ENCODE peak calls at places on chromosomes 5 and 9, in four cellular contexts. A is stomach, F is uterus, B is nephron progenitor cell. H is an unnamed sample.

GRCh38 chr9:120366646-120367019 is 213.3 kb downstream of the CDK5RAP2 start:
- DNase-seq in A (no peak), B (no peak), F (no peak), H (peak)

GRCh38 chr9:99488109-99489042 is 266.3 kb downstream of the SEC61B start:
- DNase-seq in B (no peak), F (no peak), A (no peak), H (no peak)

GRCh38 chr5:139888368-139888767 is 92.8 kb downstream of the PSD2 start:
- DNase-seq in A (no peak), B (no peak), F (no peak), H (no peak)

GRCh38 chr9:34547960-34548603 is 25.3 kb upstream of the ENHO start:
- DNase-seq in A (peak), F (peak), B (peak), H (peak)

GRCh38 chr9:16653491-16654407 is 216.7 kb downstream of the BNC2 start:
- DNase-seq in F (peak), B (peak), A (no peak), H (no peak)

GRCh38 chr9:221989-222776 is 7.5 kb downstream of the DOCK8 start:
- DNase-seq in B (no peak), A (no peak), F (no peak), H (no peak)

GRCh38 chr9:130390371-130390770 is 54.4 kb upstream of the ASS1 start:
- DNase-seq in A (no peak), B (peak), F (no peak), H (no peak)

GRCh38 chr5:53478411-53479044 is 1.9 kb upstream of the FST start:
- DNase-seq in B (peak), F (peak), A (peak), H (peak)

GRCh38 chr5:61632064-61632463 is 300.0 kb downstream of the ZSWIM6 start:
- DNase-seq in A (no peak), F (no peak), B (no peak), H (no peak)

GRCh38 chr9:105539452-105539851 is 18.5 kb upstream of the FKTN start:
- DNase-seq in A (no peak), F (no peak), B (no peak), H (no peak)
- TF ChIP-seq CTCF in A (no peak), F (no peak), B (no peak), H (no peak)

DNA sequence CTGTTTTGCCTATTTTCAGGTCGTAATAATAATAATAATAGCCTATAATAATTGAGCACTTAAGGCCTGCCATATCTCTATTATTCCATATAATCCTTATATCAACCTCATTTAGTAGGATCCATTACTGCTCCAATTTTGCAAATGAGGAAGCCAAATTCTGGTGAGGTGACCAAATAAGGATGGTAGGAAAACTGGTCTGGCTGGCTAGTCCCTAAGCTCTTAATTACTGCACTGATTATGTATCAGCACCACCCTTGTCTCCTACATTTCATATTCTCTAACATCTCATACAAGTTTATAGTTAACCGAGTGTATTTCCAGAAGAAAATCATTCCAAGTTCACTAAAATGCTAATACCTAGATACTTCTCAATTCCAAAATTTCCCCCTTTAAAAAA is 166.5 kb upstream of the RGMB start:
- DNase-seq in B (no peak), F (no peak), A (no peak), H (no peak)
- TF ChIP-seq CTCF in B (no peak), F (no peak), A (no peak), H (no peak)

GRCh38 chr9:5842926-5843325 is 10.0 kb upstream of the ERMP1 start:
- DNase-seq in F (no peak), B (no peak), A (no peak), H (no peak)

GRCh38 chr9:5846501-5846921 is 13.6 kb upstream of the ERMP1 start:
- DNase-seq in A (no peak), F (no peak), B (no peak), H (no peak)

GRCh38 chr9:5846080-5846479 is 13.2 kb upstream of the ERMP1 start:
- DNase-seq in A (no peak), F (no peak), B (no peak), H (no peak)

GRCh38 chr9:5845147-5845531 is 12.2 kb upstream of the ERMP1 start:
- DNase-seq in F (no peak), B (no peak), A (no peak), H (no peak)

DNA sequence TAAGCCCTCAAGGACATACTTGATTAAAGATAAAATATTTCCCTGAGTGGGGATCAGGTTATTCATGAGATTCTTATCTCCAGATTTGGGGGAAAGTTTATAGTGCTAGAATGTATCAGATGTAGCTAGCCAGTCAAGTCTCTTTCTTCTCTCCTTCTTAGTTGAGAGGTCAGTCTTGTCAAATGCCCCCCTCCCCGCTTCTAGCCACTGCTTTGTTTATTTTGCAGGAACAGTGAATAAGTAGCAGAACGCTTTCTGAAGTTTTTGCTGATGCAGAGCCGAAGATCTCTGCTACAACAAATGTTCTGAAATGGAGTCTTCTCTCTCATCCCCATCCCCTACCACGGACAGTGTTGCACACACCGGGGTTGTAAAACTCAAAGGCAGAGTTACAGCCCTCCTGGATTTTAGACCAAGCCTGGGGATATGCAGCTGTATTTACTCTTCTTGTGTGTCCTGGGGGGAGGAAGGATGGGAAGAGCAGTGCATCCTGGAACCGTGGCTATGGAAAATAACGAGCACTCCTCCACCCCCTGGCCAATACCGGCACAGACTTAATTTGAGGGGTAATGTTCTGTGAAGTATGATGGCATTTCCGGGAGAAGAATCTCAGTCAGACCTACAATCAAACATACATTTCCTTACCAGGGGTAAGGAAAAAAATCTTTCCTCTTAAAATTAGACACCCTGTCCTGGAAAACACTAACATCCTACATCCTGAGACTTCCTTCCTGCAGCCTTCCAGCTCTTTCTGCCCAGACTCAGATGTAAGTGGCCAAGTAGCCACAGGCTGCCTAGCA is 10.7 kb upstream of the ERMP1 start:
- DNase-seq in B (peak), F (no peak), A (no peak), H (peak)
- TF ChIP-seq CTCF in B (no peak), F (no peak), A (no peak), H (no peak)

GRCh38 chr5:95850391-95850894 is 27.9 kb upstream of the GLRX start:
- DNase-seq in F (no peak), B (no peak), A (no peak), H (no peak)

GRCh38 chr5:95846554-95847260 is 24.2 kb upstream of the GLRX start:
- DNase-seq in F (peak), A (peak), B (peak), H (peak)

GRCh38 chr5:95848701-95849100 is 26.2 kb upstream of the GLRX start:
- DNase-seq in F (no peak), B (no peak), A (no peak), H (no peak)

GRCh38 chr5:95845401-95845800 is 22.9 kb upstream of the GLRX start:
- DNase-seq in B (no peak), A (no peak), F (no peak), H (no peak)

DNA sequence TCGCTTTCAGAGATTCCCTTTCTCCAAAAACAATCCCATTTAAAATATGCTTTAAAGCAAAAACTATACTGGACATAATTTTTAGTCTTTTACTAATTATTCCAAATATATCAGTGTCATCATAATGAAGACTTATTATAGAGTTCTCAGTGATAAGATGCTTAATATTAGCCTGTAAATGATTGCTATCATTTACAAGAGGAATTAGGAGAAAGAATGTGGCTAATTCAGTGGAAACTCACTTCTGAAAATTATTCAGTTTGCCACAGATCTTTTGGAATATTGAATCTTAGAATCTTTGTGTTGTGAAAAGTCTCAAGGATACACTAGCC is 24.7 kb upstream of the GLRX start:
- DNase-seq in B (no peak), F (no peak), A (no peak), H (no peak)
- TF ChIP-seq CTCF in B (peak), F (no peak), A (no peak), H (peak)

GRCh38 chr5:76351176-76351575 is 51.9 kb upstream of the IQGAP2 start:
- DNase-seq in A (no peak), F (no peak), B (no peak), H (no peak)

GRCh38 chr5:76351577-76351976 is 51.5 kb upstream of the IQGAP2 start:
- DNase-seq in F (no peak), B (no peak), A (no peak), H (no peak)

GRCh38 chr5:76356887-76357286 is 46.2 kb upstream of the IQGAP2 start:
- DNase-seq in A (no peak), F (no peak), B (no peak), H (no peak)
- TF ChIP-seq CTCF in A (no peak), F (no peak), B (no peak), H (no peak)

DNA sequence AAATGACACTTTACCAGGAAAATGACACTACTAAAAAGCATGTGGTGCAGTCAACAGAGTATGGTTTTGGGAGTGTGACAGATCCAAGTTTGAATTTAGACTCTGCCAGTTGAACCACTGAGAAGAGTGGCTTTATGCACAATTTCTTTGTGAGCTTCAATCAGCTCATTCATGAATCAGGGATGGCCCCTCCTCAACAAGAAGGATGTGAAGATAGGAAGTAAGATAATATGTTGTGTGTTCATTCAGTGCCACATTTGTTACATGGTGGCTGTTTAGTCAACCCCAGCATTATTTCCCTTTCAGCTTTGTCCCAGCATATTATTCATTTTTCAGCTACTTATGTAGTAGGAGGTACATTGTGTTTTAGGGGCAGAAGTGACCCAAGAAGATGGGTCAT is 140.1 kb downstream of the TLE4 start:
- DNase-seq in F (no peak), B (no peak), A (no peak), H (no peak)
- TF ChIP-seq CTCF in F (no peak), B (no peak), A (no peak), H (no peak)

GRCh38 chr5:116497648-116498047 is 77.0 kb downstream of the SEMA6A start:
- DNase-seq in F (no peak), A (no peak), B (no peak), H (no peak)
- TF ChIP-seq CTCF in F (no peak), A (no peak), B (no peak), H (no peak)

H was measured in endothelial cell.